ENCODE peak calls at places on chromosomes 3 and 15, in five cellular contexts. A, U, G, L and B are unnamed samples.

GRCh38 chr3:127762077-127762786 is 60.1 kb downstream of the MGLL start:
- DNase-seq in A (no peak), L (no peak), G (no peak), U (no peak), B (no peak)

GRCh38 chr3:65177879-65178484 is 490.2 kb upstream of the ADAMTS9 start:
- DNase-seq in U (no peak), A (no peak), G (no peak), L (peak), B (no peak)

GRCh38 chr3:123100192-123100776 is 33.5 kb downstream of the PDIA5 start:
- DNase-seq in L (no peak), G (no peak), U (no peak), A (no peak), B (no peak)

GRCh38 chr3:132629928-132630327 is 29.7 kb downstream of the ACAD11 start:
- DNase-seq in U (no peak), A (no peak), G (peak), L (peak), B (no peak)

GRCh38 chr3:69058947-69059224 is 6.8 kb upstream of the TMF1 start:
- DNase-seq in G (no peak), L (no peak), U (no peak), A (no peak), B (no peak)

GRCh38 chr15:33671456-33671855 is 296.8 kb upstream of the CHRM5 start:
- DNase-seq in U (no peak), G (no peak), L (no peak), A (no peak), B (no peak)

GRCh38 chr3:157789162-157789561 is 285.9 kb upstream of the VEPH1 start:
- DNase-seq in G (no peak), L (no peak), A (no peak), U (no peak), B (no peak)

GRCh38 chr3:122353215-122353614 is 28.2 kb downstream of the CSTA start:
- DNase-seq in G (no peak), U (no peak), A (no peak), L (no peak), B (no peak)

GRCh38 chr15:41498657-41499056 is 5.0 kb downstream of the ITPKA start:
- DNase-seq in L (no peak), U (no peak), G (no peak), A (no peak), B (no peak)

GRCh38 chr3:69005071-69005816 is 8.2 kb downstream of the EOGT start:
- DNase-seq in G (no peak), A (no peak), L (no peak), U (no peak), B (peak)

GRCh38 chr3:15102833-15103232 is 3.9 kb upstream of the RBSN start:
- DNase-seq in G (no peak), L (no peak), A (no peak), U (no peak), B (no peak)

GRCh38 chr3:178170698-178171535 is 365.3 kb upstream of the KCNMB2 start:
- DNase-seq in A (no peak), L (no peak), U (no peak), G (peak), B (peak)

GRCh38 chr15:42695527-42696071 is 41.3 kb downstream of the CDAN1 start:
- DNase-seq in A (no peak), U (no peak), G (no peak), L (no peak), B (no peak)

GRCh38 chr15:62649793-62650420 is 392.6 kb upstream of the TPM1 start:
- DNase-seq in A (no peak), L (no peak), G (no peak), U (no peak), B (no peak)

GRCh38 chr3:55698826-55699225 is 211.7 kb upstream of the WNT5A start:
- DNase-seq in A (no peak), U (no peak), G (no peak), L (no peak), B (no peak)

GRCh38 chr15:75230524-75231371 is 27.4 kb upstream of the GOLGA6C start:
- DNase-seq in G (no peak), L (no peak), A (no peak), U (no peak), B (no peak)

GRCh38 chr3:4584537-4585249 is 91.5 kb downstream of the ITPR1 start:
- DNase-seq in U (no peak), L (no peak), G (no peak), A (no peak), B (no peak)

GRCh38 chr3:188001052-188001567 is 152.8 kb upstream of the LPP start:
- DNase-seq in U (no peak), L (no peak), G (no peak), A (no peak), B (no peak)

GRCh38 chr3:184716652-184717607 is 5.1 kb upstream of the MAGEF1 start:
- DNase-seq in U (no peak), L (no peak), G (no peak), A (peak), B (no peak)

GRCh38 chr3:187183210-187183862 is 13.9 kb upstream of the RTP1 start:
- DNase-seq in G (no peak), U (no peak), A (no peak), L (no peak), B (no peak)

GRCh38 chr3:186053954-186054353 is 54.9 kb downstream of the ETV5 start:
- DNase-seq in L (no peak), A (no peak), G (peak), U (no peak), B (peak)

GRCh38 chr15:34179257-34179656 is 30.6 kb downstream of the KATNBL1 start:
- DNase-seq in U (no peak), L (no peak), G (no peak), A (no peak), B (no peak)

GRCh38 chr3:57147071-57147470 is 18.1 kb downstream of the IL17RD start:
- DNase-seq in L (no peak), A (no peak), G (no peak), U (no peak), B (no peak)

GRCh38 chr15:63887630-63888029 is 53.9 kb upstream of the HERC1 start:
- DNase-seq in G (no peak), A (no peak), U (no peak), L (no peak), B (no peak)

GRCh38 chr3:73601031-73601430 is 23.7 kb downstream of the PDZRN3 start:
- DNase-seq in A (no peak), L (no peak), G (no peak), U (no peak), B (no peak)

GRCh38 chr3:15206662-15207576 is 873 bp downstream of the CAPN7 start:
- DNase-seq in A (no peak), L (no peak), U (no peak), G (no peak), B (no peak)

GRCh38 chr3:197682713-197683112 is 54.0 kb downstream of the RUBCN start:
- DNase-seq in U (no peak), L (no peak), G (no peak), A (no peak), B (no peak)

GRCh38 chr3:25820372-25820771 is 30.5 kb downstream of the OXSM start:
- DNase-seq in U (no peak), A (no peak), L (peak), G (peak), B (peak)

GRCh38 chr3:31210068-31210650 is 315.7 kb upstream of the GADL1 start:
- DNase-seq in G (no peak), U (no peak), L (no peak), A (peak), B (no peak)

GRCh38 chr3:4341336-4341675 is 38.1 kb downstream of the SETMAR start:
- DNase-seq in G (no peak), A (no peak), L (no peak), U (no peak), B (no peak)

GRCh38 chr3:71621802-71622537 is 38.4 kb upstream of the FOXP1 start:
- DNase-seq in U (no peak), L (no peak), A (no peak), G (no peak), B (no peak)

GRCh38 chr3:177419904-177420601 is 222.8 kb upstream of the TBL1XR1 start:
- DNase-seq in L (peak), U (no peak), G (no peak), A (no peak), B (no peak)

GRCh38 chr15:65631503-65631902 is 9.8 kb downstream of the SLC24A1 start:
- DNase-seq in A (no peak), U (no peak), G (no peak), L (no peak), B (no peak)

GRCh38 chr3:142676151-142676550 is 47.7 kb upstream of the TRPC1 start:
- DNase-seq in G (no peak), L (no peak), U (no peak), A (no peak), B (no peak)

GRCh38 chr3:38029400-38030125 is at the start of gene PLCD1:
- DNase-seq in U (peak), L (no peak), G (no peak), A (peak), B (no peak)

GRCh38 chr3:38027466-38028465 is 1.7 kb downstream of the PLCD1 start:
- DNase-seq in L (no peak), G (no peak), U (no peak), A (no peak), B (no peak)

GRCh38 chr3:38026856-38027255 is 2.6 kb downstream of the PLCD1 start:
- DNase-seq in G (no peak), L (no peak), A (no peak), U (no peak), B (no peak)

GRCh38 chr3:38030126-38031021 is 932 bp upstream of the PLCD1 start:
- DNase-seq in G (no peak), U (no peak), L (no peak), A (no peak), B (no peak)

GRCh38 chr3:38028621-38029361 is 651 bp downstream of the PLCD1 start:
- DNase-seq in G (no peak), U (no peak), L (no peak), A (peak), B (no peak)
- TF ChIP-seq CTCF in G (no peak), U (no peak), L (no peak), A (no peak), B (no peak)

GRCh38 chr3:63228677-63229076 is 49.4 kb upstream of the SYNPR start:
- DNase-seq in A (peak), U (no peak), L (no peak), G (no peak), B (no peak)
- TF ChIP-seq CTCF in A (peak), U (peak), L (peak), G (peak), B (peak)

GRCh38 chr3:40237159-40237558 is 72.3 kb upstream of the EIF1B start:
- DNase-seq in A (no peak), L (no peak), U (no peak), G (no peak), B (no peak)

GRCh38 chr3:40242638-40243037 is 66.9 kb upstream of the EIF1B start:
- DNase-seq in L (no peak), U (no peak), G (no peak), A (no peak), B (no peak)

GRCh38 chr3:40237892-40238571 is 71.5 kb upstream of the EIF1B start:
- DNase-seq in L (no peak), A (peak), G (no peak), U (no peak), B (no peak)

GRCh38 chr3:40243056-40243455 is 66.5 kb upstream of the EIF1B start:
- DNase-seq in U (no peak), G (no peak), L (no peak), A (no peak), B (no peak)

DNA sequence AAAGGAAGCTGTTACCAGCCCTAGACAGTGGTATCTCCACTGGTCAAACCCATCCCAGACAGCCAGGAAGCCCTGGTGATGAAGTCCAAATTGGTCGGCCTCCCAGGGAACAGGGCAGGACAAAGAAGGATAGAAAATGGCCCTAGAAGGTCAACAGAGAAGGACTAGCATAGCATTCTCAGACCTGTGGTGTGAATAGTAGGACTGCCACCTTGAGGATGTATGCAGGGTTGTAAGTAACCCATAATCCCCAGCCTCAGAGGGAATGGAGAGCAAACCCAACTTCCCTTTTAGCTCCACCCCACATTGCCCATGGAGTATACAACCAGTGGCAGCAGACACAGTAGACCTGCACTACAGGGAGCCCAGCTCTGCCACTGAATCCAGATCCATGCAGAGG is 68.6 kb upstream of the EIF1B start:
- DNase-seq in G (no peak), L (no peak), U (no peak), A (no peak), B (no peak)
- TF ChIP-seq CTCF in G (no peak), L (no peak), U (no peak), A (no peak), B (no peak)

GRCh38 chr3:10115326-10116137 is at the start of gene BRK1:
- DNase-seq in A (peak), G (peak), L (peak), U (peak), B (peak)
- TF ChIP-seq CTCF in A (no peak), G (no peak), L (no peak), U (no peak), B (no peak)